ENCODE peak calls at places on chromosome 2, in nine cellular contexts. One of them, this sample, is unnamed.

GRCh38 chr2:201697899-201698298 is 545 bp downstream of the MPP4 start:
- DNase-seq in fibroblast of mammary gland: peak; percentile 86
- DNase-seq in ascending aorta: no peak
- DNase-seq in astrocyte: peak; percentile 93
- DNase-seq in kidney epithelial cell: peak; percentile 42
- DNase-seq in AG04450: peak; percentile 59
- DNase-seq in coronary artery: no peak
- DNase-seq in IMR-90: peak; percentile 86
- DNase-seq in psoas muscle: no peak
- DNase-seq in this sample: peak; percentile 88

GRCh38 chr2:134819334-134819733 is 19.1 kb upstream of the ACMSD start:
- DNase-seq in astrocyte: peak; percentile 78
- DNase-seq in kidney epithelial cell: peak; percentile 74
- DNase-seq in fibroblast of mammary gland: peak; percentile 69
- DNase-seq in psoas muscle: no peak
- DNase-seq in coronary artery: no peak
- DNase-seq in ascending aorta: no peak
- DNase-seq in IMR-90: peak; percentile 74
- DNase-seq in AG04450: no peak
- DNase-seq in this sample: peak; percentile 2

GRCh38 chr2:174341301-174341994 is 6.7 kb downstream of the SP9 start:
- DNase-seq in AG04450: peak; percentile 47
- DNase-seq in astrocyte: peak; percentile 46
- DNase-seq in fibroblast of mammary gland: peak; percentile 77
- DNase-seq in psoas muscle: peak; percentile 94
- DNase-seq in IMR-90: peak; percentile 78
- DNase-seq in coronary artery: peak; percentile 88
- DNase-seq in kidney epithelial cell: peak; percentile 32
- DNase-seq in ascending aorta: no peak
- DNase-seq in this sample: peak; percentile 86

GRCh38 chr2:146135245-146135644 is 1615.3 kb upstream of the ZEB2 start:
- DNase-seq in psoas muscle: no peak
- DNase-seq in IMR-90: no peak
- DNase-seq in coronary artery: no peak
- DNase-seq in kidney epithelial cell: no peak
- DNase-seq in fibroblast of mammary gland: no peak
- DNase-seq in astrocyte: no peak
- DNase-seq in AG04450: no peak
- DNase-seq in ascending aorta: no peak
- DNase-seq in this sample: no peak

GRCh38 chr2:46780801-46781445 is 134.7 kb downstream of the MCFD2 start:
- DNase-seq in fibroblast of mammary gland: no peak
- DNase-seq in coronary artery: no peak
- DNase-seq in AG04450: no peak
- DNase-seq in kidney epithelial cell: no peak
- DNase-seq in psoas muscle: peak; percentile 52
- DNase-seq in astrocyte: no peak
- DNase-seq in ascending aorta: no peak
- DNase-seq in IMR-90: peak; percentile 56
- DNase-seq in this sample: peak; percentile 32

GRCh38 chr2:178125862-178126261 is 13.6 kb downstream of the RBM45 start:
- DNase-seq in IMR-90: no peak
- DNase-seq in kidney epithelial cell: no peak
- DNase-seq in AG04450: no peak
- DNase-seq in ascending aorta: no peak
- DNase-seq in fibroblast of mammary gland: no peak
- DNase-seq in psoas muscle: no peak
- DNase-seq in coronary artery: no peak
- DNase-seq in astrocyte: no peak
- DNase-seq in this sample: no peak

GRCh38 chr2:143030127-143030526 is 99.1 kb upstream of the ARHGAP15 start:
- DNase-seq in astrocyte: no peak
- DNase-seq in kidney epithelial cell: no peak
- DNase-seq in psoas muscle: no peak
- DNase-seq in AG04450: no peak
- DNase-seq in fibroblast of mammary gland: no peak
- DNase-seq in IMR-90: peak; percentile 46
- DNase-seq in coronary artery: no peak
- DNase-seq in ascending aorta: no peak
- DNase-seq in this sample: peak; percentile 67

GRCh38 chr2:147499785-147500184 is 345.0 kb upstream of the ACVR2A start:
- DNase-seq in IMR-90: no peak
- DNase-seq in fibroblast of mammary gland: peak; percentile 23
- DNase-seq in AG04450: no peak
- DNase-seq in astrocyte: no peak
- DNase-seq in ascending aorta: no peak
- DNase-seq in psoas muscle: no peak
- DNase-seq in kidney epithelial cell: peak; percentile 39
- DNase-seq in coronary artery: no peak
- DNase-seq in this sample: no peak

GRCh38 chr2:241788572-241788971 is 11.9 kb downstream of the GAL3ST2 start:
- DNase-seq in astrocyte: no peak
- DNase-seq in AG04450: no peak
- DNase-seq in fibroblast of mammary gland: no peak
- DNase-seq in IMR-90: no peak
- DNase-seq in kidney epithelial cell: no peak
- DNase-seq in coronary artery: no peak
- DNase-seq in ascending aorta: no peak
- DNase-seq in psoas muscle: no peak
- DNase-seq in this sample: no peak

GRCh38 chr2:39128919-39129391 is 8.1 kb upstream of the SOS1 start:
- DNase-seq in astrocyte: no peak
- DNase-seq in fibroblast of mammary gland: peak; percentile 64
- DNase-seq in psoas muscle: no peak
- DNase-seq in AG04450: no peak
- DNase-seq in kidney epithelial cell: no peak
- DNase-seq in coronary artery: no peak
- DNase-seq in ascending aorta: no peak
- DNase-seq in IMR-90: no peak
- DNase-seq in this sample: peak; percentile 57

GRCh38 chr2:159362816-159363251 is 76.3 kb upstream of the WDSUB1 start:
- DNase-seq in coronary artery: no peak
- DNase-seq in astrocyte: peak; percentile 65
- DNase-seq in psoas muscle: no peak
- DNase-seq in kidney epithelial cell: peak; percentile 82
- DNase-seq in AG04450: peak; percentile 7
- DNase-seq in IMR-90: peak; percentile 61
- DNase-seq in fibroblast of mammary gland: peak; percentile 68
- DNase-seq in ascending aorta: no peak
- DNase-seq in this sample: peak; percentile 79

GRCh38 chr2:199463000-199463692 is 5.4 kb upstream of the SATB2 start:
- DNase-seq in ascending aorta: no peak
- DNase-seq in kidney epithelial cell: no peak
- DNase-seq in fibroblast of mammary gland: peak; percentile 51
- DNase-seq in coronary artery: no peak
- DNase-seq in AG04450: no peak
- DNase-seq in astrocyte: no peak
- DNase-seq in psoas muscle: peak; percentile 89
- DNase-seq in IMR-90: peak; percentile 47
- DNase-seq in this sample: peak; percentile 38

GRCh38 chr2:128362889-128363228 is 44.2 kb upstream of the HS6ST1 start:
- DNase-seq in fibroblast of mammary gland: peak; percentile 25
- DNase-seq in astrocyte: peak; percentile 83
- DNase-seq in ascending aorta: no peak
- DNase-seq in coronary artery: peak; percentile 78
- DNase-seq in IMR-90: peak; percentile 79
- DNase-seq in kidney epithelial cell: no peak
- DNase-seq in psoas muscle: peak; percentile 35
- DNase-seq in AG04450: peak; percentile 51
- DNase-seq in this sample: peak; percentile 87

GRCh38 chr2:63926800-63927199 is 85.1 kb downstream of the UGP2 start:
- DNase-seq in IMR-90: no peak
- DNase-seq in AG04450: no peak
- DNase-seq in ascending aorta: no peak
- DNase-seq in coronary artery: no peak
- DNase-seq in psoas muscle: no peak
- DNase-seq in kidney epithelial cell: no peak
- DNase-seq in astrocyte: no peak
- DNase-seq in fibroblast of mammary gland: no peak
- DNase-seq in this sample: peak; percentile 13

GRCh38 chr2:85445316-85446295 is 27.1 kb downstream of the SH2D6 start:
- DNase-seq in AG04450: peak; percentile 50
- DNase-seq in kidney epithelial cell: no peak
- DNase-seq in fibroblast of mammary gland: peak; percentile 78
- DNase-seq in psoas muscle: peak; percentile 75
- DNase-seq in ascending aorta: no peak
- DNase-seq in astrocyte: peak; percentile 44
- DNase-seq in IMR-90: peak; percentile 84
- DNase-seq in coronary artery: peak; percentile 73
- DNase-seq in this sample: peak; percentile 60

DNA sequence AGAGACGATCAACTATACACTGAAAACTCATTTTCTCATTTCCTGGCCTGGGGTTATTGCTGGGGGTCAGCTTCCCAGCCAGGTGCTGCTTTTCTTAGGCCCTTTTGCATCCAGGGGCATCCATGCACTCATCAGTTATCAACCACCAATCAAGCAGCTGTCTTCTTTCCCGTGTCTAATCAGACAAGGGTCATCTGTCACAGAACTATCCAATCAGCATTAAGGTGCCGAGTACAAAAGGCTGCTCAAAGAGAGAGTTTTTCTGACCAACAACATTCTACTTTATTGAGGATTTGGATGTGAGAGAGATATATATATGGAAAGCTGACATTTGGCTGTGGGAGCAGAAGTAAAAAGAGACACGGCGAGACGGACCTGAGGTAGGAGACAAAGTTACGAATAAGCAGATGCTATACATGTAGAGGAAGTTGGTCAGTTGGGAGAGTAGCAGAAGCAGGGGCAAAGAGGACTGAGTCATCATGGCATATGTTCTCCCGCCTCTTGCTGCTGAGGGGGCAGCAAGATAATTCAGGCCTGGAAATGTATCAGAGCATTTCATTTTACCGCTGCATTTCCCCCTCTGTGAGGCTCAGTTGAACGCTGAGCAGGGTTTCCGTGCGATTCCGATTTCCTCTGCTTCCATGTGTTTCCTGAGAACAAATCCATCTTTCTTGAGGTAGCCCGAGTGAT is 129.3 kb downstream of the NUP35 start:
- DNase-seq in AG04450: no peak
- DNase-seq in coronary artery: no peak
- DNase-seq in kidney epithelial cell: no peak
- DNase-seq in psoas muscle: no peak
- DNase-seq in astrocyte: no peak
- DNase-seq in IMR-90: no peak
- DNase-seq in fibroblast of mammary gland: no peak
- DNase-seq in ascending aorta: no peak
- DNase-seq in this sample: no peak
- TF ChIP-seq CTCF in AG04450: no peak
- TF ChIP-seq CTCF in coronary artery: no peak
- TF ChIP-seq CTCF in kidney epithelial cell: no peak
- TF ChIP-seq CTCF in psoas muscle: no peak
- TF ChIP-seq CTCF in astrocyte: no peak
- TF ChIP-seq CTCF in IMR-90: no peak
- TF ChIP-seq CTCF in fibroblast of mammary gland: no peak
- TF ChIP-seq CTCF in ascending aorta: no peak
- TF ChIP-seq CTCF in this sample: no peak

DNA sequence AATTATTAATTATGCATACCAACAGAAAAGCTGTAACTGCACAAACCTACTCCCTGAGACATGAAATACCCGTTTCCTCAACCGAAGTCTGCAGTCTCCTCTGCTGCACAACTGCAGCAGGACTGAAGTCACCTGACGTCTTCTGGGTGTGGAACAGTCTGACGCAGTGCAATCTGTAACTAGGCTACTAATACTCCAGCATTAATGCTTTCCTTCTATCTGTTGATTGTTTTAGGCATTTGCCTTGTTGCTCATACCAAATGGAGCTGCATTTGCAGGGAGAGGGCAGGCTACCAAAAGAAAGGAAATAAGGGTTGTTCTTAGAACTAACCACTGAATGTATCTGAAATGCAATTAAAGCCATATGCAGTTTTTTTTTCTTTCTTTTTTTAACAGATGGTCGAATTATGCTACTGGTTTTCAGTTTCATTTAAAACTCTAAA is 40.1 kb downstream of the RTN4 start:
- DNase-seq in psoas muscle: peak; percentile 70
- DNase-seq in ascending aorta: peak; percentile 35
- DNase-seq in kidney epithelial cell: peak; percentile 44
- DNase-seq in fibroblast of mammary gland: peak; percentile 80
- DNase-seq in IMR-90: peak; percentile 34
- DNase-seq in astrocyte: peak; percentile 40
- DNase-seq in AG04450: no peak
- DNase-seq in coronary artery: no peak
- DNase-seq in this sample: peak; percentile 67
- H3K4me3 ChIP-seq in psoas muscle: peak overlapping the region; percentile 72
- H3K4me3 ChIP-seq in ascending aorta: peak overlapping the region; percentile 36
- H3K4me3 ChIP-seq in kidney epithelial cell: no peak overlapping the region
- H3K4me3 ChIP-seq in fibroblast of mammary gland: no peak overlapping the region
- H3K4me3 ChIP-seq in IMR-90: no peak overlapping the region
- H3K4me3 ChIP-seq in astrocyte: no peak overlapping the region
- H3K4me3 ChIP-seq in AG04450: no peak overlapping the region
- H3K4me3 ChIP-seq in coronary artery: peak overlapping the region; percentile 56
- H3K4me3 ChIP-seq in this sample: peak overlapping the region; percentile 25

GRCh38 chr2:929011-929735 is 21.5 kb upstream of the SNTG2 start:
- DNase-seq in coronary artery: no peak
- DNase-seq in IMR-90: no peak
- DNase-seq in psoas muscle: no peak
- DNase-seq in astrocyte: no peak
- DNase-seq in ascending aorta: no peak
- DNase-seq in fibroblast of mammary gland: no peak
- DNase-seq in AG04450: no peak
- DNase-seq in kidney epithelial cell: no peak
- DNase-seq in this sample: no peak
- TF ChIP-seq CTCF in coronary artery: no peak
- TF ChIP-seq CTCF in IMR-90: no peak
- TF ChIP-seq CTCF in psoas muscle: no peak
- TF ChIP-seq CTCF in astrocyte: no peak
- TF ChIP-seq CTCF in ascending aorta: no peak
- TF ChIP-seq CTCF in fibroblast of mammary gland: no peak
- TF ChIP-seq CTCF in AG04450: no peak
- TF ChIP-seq CTCF in kidney epithelial cell: no peak
- TF ChIP-seq CTCF in this sample: no peak

GRCh38 chr2:182868049-182868422 is 1.6 kb upstream of the FRZB start:
- DNase-seq in astrocyte: no peak
- DNase-seq in AG04450: no peak
- DNase-seq in psoas muscle: no peak
- DNase-seq in IMR-90: no peak
- DNase-seq in kidney epithelial cell: no peak
- DNase-seq in ascending aorta: no peak
- DNase-seq in fibroblast of mammary gland: no peak
- DNase-seq in coronary artery: no peak
- DNase-seq in this sample: no peak

GRCh38 chr2:182864949-182865348 is 1.5 kb downstream of the FRZB start:
- DNase-seq in ascending aorta: no peak
- DNase-seq in IMR-90: no peak
- DNase-seq in fibroblast of mammary gland: no peak
- DNase-seq in psoas muscle: no peak
- DNase-seq in AG04450: no peak
- DNase-seq in kidney epithelial cell: no peak
- DNase-seq in astrocyte: no peak
- DNase-seq in coronary artery: no peak
- DNase-seq in this sample: no peak

GRCh38 chr2:182867411-182868048 is 1.1 kb upstream of the FRZB start:
- DNase-seq in kidney epithelial cell: no peak
- DNase-seq in AG04450: no peak
- DNase-seq in IMR-90: no peak
- DNase-seq in ascending aorta: no peak
- DNase-seq in psoas muscle: no peak
- DNase-seq in astrocyte: no peak
- DNase-seq in coronary artery: no peak
- DNase-seq in fibroblast of mammary gland: no peak
- DNase-seq in this sample: no peak

GRCh38 chr2:182866461-182867369 is at the start of gene FRZB:
- DNase-seq in kidney epithelial cell: peak; percentile 14
- DNase-seq in fibroblast of mammary gland: peak; percentile 74
- DNase-seq in psoas muscle: peak; percentile 81
- DNase-seq in astrocyte: peak; percentile 78
- DNase-seq in IMR-90: peak; percentile 73
- DNase-seq in ascending aorta: peak; percentile 15
- DNase-seq in coronary artery: peak; percentile 89
- DNase-seq in AG04450: peak; percentile 26
- DNase-seq in this sample: peak; percentile 75

GRCh38 chr2:182866095-182866460 is 359 bp downstream of the FRZB start:
- DNase-seq in IMR-90: no peak
- DNase-seq in astrocyte: no peak
- DNase-seq in ascending aorta: no peak
- DNase-seq in coronary artery: no peak
- DNase-seq in psoas muscle: no peak
- DNase-seq in fibroblast of mammary gland: peak; percentile 14
- DNase-seq in kidney epithelial cell: no peak
- DNase-seq in AG04450: no peak
- DNase-seq in this sample: peak; percentile 25
- H3K4me3 ChIP-seq in IMR-90: peak overlapping the region; percentile 48
- H3K4me3 ChIP-seq in astrocyte: peak overlapping the region; percentile 62
- H3K4me3 ChIP-seq in ascending aorta: peak overlapping the region; percentile 51
- H3K4me3 ChIP-seq in coronary artery: peak overlapping the region; percentile 78
- H3K4me3 ChIP-seq in psoas muscle: peak overlapping the region; percentile 67
- H3K4me3 ChIP-seq in fibroblast of mammary gland: peak overlapping the region; percentile 54
- H3K4me3 ChIP-seq in kidney epithelial cell: peak overlapping the region; percentile 41
- H3K4me3 ChIP-seq in AG04450: peak overlapping the region; percentile 59
- H3K4me3 ChIP-seq in this sample: peak overlapping the region; percentile 60

This sample was measured in choroid plexus epithelial cell.